ENCODE peak calls at places on chromosomes 13 and 19, in six cellular contexts. V, A, U, O, E and M are unnamed samples.

GRCh38 chr13:66635526-66635925 is 594.6 kb downstream of the PCDH9 start:
- DNase-seq in V (peak), A (no peak), U (peak), O (no peak), E (no peak), M (no peak)

GRCh38 chr19:43820098-43820860 is 6.8 kb upstream of the ZNF283 start:
- DNase-seq in V (peak), A (peak), U (peak), O (no peak), E (peak), M (no peak)

GRCh38 chr19:52692431-52693008 is 42.3 kb downstream of the ZNF611 start:
- DNase-seq in V (no peak), A (no peak), U (no peak), O (no peak), E (no peak), M (no peak)

GRCh38 chr19:4014541-4015491 is 7.3 kb downstream of the PIAS4 start:
- DNase-seq in V (no peak), A (no peak), U (no peak), O (peak), E (peak), M (no peak)

GRCh38 chr19:11849264-11849615 is 714 bp downstream of the ZNF439 start:
- DNase-seq in V (no peak), A (no peak), U (peak), O (no peak), E (no peak), M (no peak)

GRCh38 chr19:6674868-6675305 is 4.9 kb upstream of the TNFSF14 start:
- DNase-seq in V (peak), A (no peak), U (peak), O (peak), E (peak), M (peak)

GRCh38 chr19:14450168-14450874 is 17.2 kb downstream of the PKN1 start:
- DNase-seq in V (no peak), A (peak), U (no peak), O (no peak), E (no peak), M (no peak)

GRCh38 chr19:32202244-32202643 is 143.2 kb upstream of the ZNF507 start:
- DNase-seq in V (no peak), A (no peak), U (no peak), O (no peak), E (no peak), M (no peak)

GRCh38 chr13:44904982-44905381 is 84.3 kb downstream of the NUFIP1 start:
- DNase-seq in V (peak), A (no peak), U (peak), O (peak), E (peak), M (no peak)

GRCh38 chr13:36907801-36908200 is 12.2 kb downstream of the SMAD9 start:
- DNase-seq in V (no peak), A (no peak), U (no peak), O (no peak), E (no peak), M (no peak)

GRCh38 chr13:66405908-66406802 is 824.0 kb downstream of the PCDH9 start:
- DNase-seq in V (peak), A (no peak), U (peak), O (no peak), E (no peak), M (no peak)

GRCh38 chr13:44051923-44052322 is 172.2 kb downstream of the LACC1 start:
- DNase-seq in V (no peak), A (no peak), U (no peak), O (no peak), E (no peak), M (no peak)

GRCh38 chr19:2275588-2276428 is 6.2 kb downstream of the PEAK3 start:
- DNase-seq in V (no peak), A (no peak), U (no peak), O (peak), E (peak), M (no peak)

GRCh38 chr19:2389594-2389993 is 29.5 kb downstream of the TMPRSS9 start:
- DNase-seq in V (no peak), A (no peak), U (no peak), O (no peak), E (no peak), M (no peak)

GRCh38 chr13:79654520-79654919 is 173.6 kb downstream of the NDFIP2 start:
- DNase-seq in V (peak), A (no peak), U (no peak), O (no peak), E (no peak), M (no peak)

GRCh38 chr13:31864307-31864706 is 125.0 kb downstream of the RXFP2 start:
- DNase-seq in V (no peak), A (no peak), U (no peak), O (no peak), E (no peak), M (no peak)

GRCh38 chr13:103030776-103031175 is 35.4 kb downstream of the SLC10A2 start:
- DNase-seq in V (no peak), A (no peak), U (no peak), O (no peak), E (no peak), M (no peak)

GRCh38 chr13:30362005-30362788 is 54.8 kb upstream of the KATNAL1 start:
- DNase-seq in V (no peak), A (no peak), U (no peak), O (no peak), E (no peak), M (no peak)

GRCh38 chr19:11035441-11036377 is 53.6 kb upstream of the LDLR start:
- DNase-seq in V (peak), A (peak), U (peak), O (peak), E (peak), M (peak)

GRCh38 chr13:97849305-97849704 is 104.2 kb upstream of the IPO5 start:
- DNase-seq in V (peak), A (no peak), U (peak), O (no peak), E (no peak), M (no peak)

GRCh38 chr13:95643471-95643813 is 1.1 kb downstream of the DZIP1 start:
- DNase-seq in V (peak), A (no peak), U (peak), O (no peak), E (no peak), M (no peak)

GRCh38 chr19:1505012-1505411 is 7.8 kb downstream of the ADAMTSL5 start:
- DNase-seq in V (no peak), A (no peak), U (no peak), O (no peak), E (no peak), M (no peak)

GRCh38 chr13:60230593-60230992 is 66.9 kb upstream of the DIAPH3 start:
- DNase-seq in V (peak), A (no peak), U (peak), O (no peak), E (no peak), M (no peak)

GRCh38 chr19:19782783-19783182 is 38.8 kb downstream of the ZNF506 start:
- DNase-seq in V (no peak), A (no peak), U (no peak), O (no peak), E (no peak), M (no peak)

GRCh38 chr13:34349091-34349722 is 531.3 kb downstream of the RFC3 start:
- DNase-seq in V (peak), A (peak), U (peak), O (no peak), E (peak), M (no peak)

GRCh38 chr13:34011552-34012085 is 193.7 kb downstream of the RFC3 start:
- DNase-seq in V (no peak), A (no peak), U (no peak), O (no peak), E (no peak), M (no peak)

GRCh38 chr13:61954092-61954491 is 538.4 kb upstream of the PCDH20 start:
- DNase-seq in V (peak), A (no peak), U (no peak), O (no peak), E (no peak), M (no peak)

GRCh38 chr13:94586371-94586770 is 9.6 kb downstream of the TGDS start:
- DNase-seq in V (no peak), A (no peak), U (no peak), O (no peak), E (no peak), M (no peak)
- TF ChIP-seq CTCF in V (no peak), A (no peak), U (no peak), O (no peak), E (no peak), M (no peak)

GRCh38 chr19:28456264-28456663 is 756.7 kb downstream of the UQCRFS1 start:
- DNase-seq in V (no peak), A (no peak), U (no peak), O (no peak), E (no peak), M (no peak)
- TF ChIP-seq CTCF in V (no peak), A (no peak), U (no peak), O (no peak), E (no peak), M (no peak)

GRCh38 chr13:38970380-38971051 is 20.1 kb downstream of the STOML3 start:
- DNase-seq in V (no peak), A (no peak), U (no peak), O (no peak), E (no peak), M (no peak)
- TF ChIP-seq CTCF in V (peak), A (no peak), U (no peak), O (no peak), E (no peak), M (no peak)

GRCh38 chr19:40716655-40717324 is at the start of the genes COQ8B and ITPKC:
- DNase-seq in V (peak), A (peak), U (peak), O (peak), E (peak), M (peak)
- TF ChIP-seq CTCF in V (no peak), A (no peak), U (no peak), O (no peak), E (peak), M (peak)

GRCh38 chr19:17908244-17908643 is 24.6 kb upstream of the CCDC124 start:
- DNase-seq in V (no peak), A (no peak), U (no peak), O (no peak), E (no peak), M (no peak)
- TF ChIP-seq CTCF in V (no peak), A (no peak), U (no peak), O (no peak), E (no peak), M (no peak)